ENCODE peak calls at places on chromosomes 1 and 21, in six cellular contexts. D is fibroblast of lung; J is CD8-positive, alpha-beta memory T cell; C is mammary epithelial cell; Z is breast epithelium; U is heart left ventricle. E is an unnamed sample.

GRCh38 chr1:65458730-65459396 is 38.4 kb downstream of the LEPR start:
- DNase-seq in D (no peak), C (peak; percentile 29), J (no peak), Z (no peak), U (no peak), E (no peak)

GRCh38 chr1:8467308-8467707 is 149.4 kb downstream of the SLC45A1 start:
- DNase-seq in U (no peak), Z (no peak), C (no peak), D (no peak), J (no peak), E (no peak)

GRCh38 chr1:183152216-183152615 is 33.8 kb upstream of the LAMC2 start:
- DNase-seq in J (no peak), D (no peak), U (no peak), C (no peak), Z (no peak), E (no peak)

GRCh38 chr21:45071396-45072165 is 2.8 kb upstream of the ADARB1 start:
- DNase-seq in J (no peak), D (no peak), C (no peak), Z (peak; percentile 34), U (no peak), E (no peak)

GRCh38 chr1:240294566-240294965 is 202.9 kb downstream of the FMN2 start:
- DNase-seq in U (no peak), C (no peak), J (no peak), D (no peak), Z (no peak), E (no peak)

GRCh38 chr1:209389258-209389657 is 194.3 kb upstream of the CAMK1G start:
- DNase-seq in C (peak; percentile 98), J (no peak), D (peak; percentile 67), Z (no peak), U (no peak), E (no peak)

GRCh38 chr1:31575373-31576140 is 758 bp upstream of the TINAGL1 start:
- DNase-seq in D (no peak), J (no peak), C (peak; percentile 95), Z (peak; percentile 85), U (no peak), E (peak; percentile 68)

GRCh38 chr1:35589516-35590427 is 16.7 kb downstream of the TFAP2E start:
- DNase-seq in Z (no peak), U (no peak), J (no peak), C (no peak), D (no peak), E (no peak)

GRCh38 chr1:65026235-65026634 is 59.9 kb upstream of the JAK1 start:
- DNase-seq in J (no peak), C (no peak), U (no peak), D (no peak), Z (no peak), E (no peak)

GRCh38 chr1:235823684-235824083 is 43.0 kb downstream of the LYST start:
- DNase-seq in D (no peak), U (no peak), J (no peak), C (no peak), Z (no peak), E (no peak)

GRCh38 chr1:201491896-201492511 is 14.9 kb downstream of the CSRP1 start:
- DNase-seq in D (no peak), C (no peak), Z (no peak), U (peak; percentile 40), J (no peak), E (no peak)
- H3K4me1 ChIP-seq in D (peaks cover 64% of the 10 kb centered on the region), C (peaks cover 77% of the 10 kb centered on the region), Z (peaks cover 32% of the 10 kb centered on the region), U (peaks cover 72% of the 10 kb centered on the region), J (no peaks in the 10 kb centered on the region), E (peaks cover 84% of the 10 kb centered on the region)

DNA sequence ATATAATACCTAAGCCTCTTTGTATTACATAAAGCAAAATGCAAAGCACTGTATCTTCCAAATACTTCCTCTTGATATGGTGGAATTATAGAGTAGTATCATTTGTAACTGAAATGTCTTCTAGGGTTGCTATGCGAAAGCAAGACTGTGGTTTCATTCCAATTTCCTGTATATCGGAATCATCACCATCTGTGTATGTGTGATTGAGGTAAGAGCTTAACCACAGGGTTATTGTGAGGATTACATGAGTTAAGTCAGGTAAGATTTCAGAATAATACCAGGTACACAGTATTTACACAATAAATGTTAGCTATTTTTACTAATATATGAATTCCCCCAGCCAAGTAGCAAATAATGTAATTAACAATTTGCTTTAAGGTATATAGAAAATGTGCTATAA is 24.7 kb downstream of the CD53 start:
- DNase-seq in Z (no peak), D (no peak), U (no peak), C (peak; percentile 19), J (peak; percentile 47), E (no peak)
- H3K36me3 ChIP-seq in Z (no peaks in the 10 kb centered on the region), D (no peaks in the 10 kb centered on the region), U (no peaks in the 10 kb centered on the region), C (no peaks in the 10 kb centered on the region), J (peaks cover 60% of the 10 kb centered on the region), E (no peaks in the 10 kb centered on the region)

GRCh38 chr1:178271471-178271870 is 177.6 kb downstream of the RASAL2 start:
- DNase-seq in D (no peak), Z (no peak), U (no peak), C (no peak), J (no peak), E (no peak)

GRCh38 chr1:178273707-178274410 is 180.0 kb downstream of the RASAL2 start:
- DNase-seq in D (no peak), J (no peak), Z (no peak), C (peak; percentile 57), U (no peak), E (no peak)

GRCh38 chr1:178278135-178278534 is 184.2 kb downstream of the RASAL2 start:
- DNase-seq in C (peak; percentile 79), J (no peak), U (no peak), Z (no peak), D (no peak), E (no peak)

GRCh38 chr1:178275553-178275952 is 181.6 kb downstream of the RASAL2 start:
- DNase-seq in D (no peak), J (no peak), C (no peak), U (no peak), Z (no peak), E (no peak)

DNA sequence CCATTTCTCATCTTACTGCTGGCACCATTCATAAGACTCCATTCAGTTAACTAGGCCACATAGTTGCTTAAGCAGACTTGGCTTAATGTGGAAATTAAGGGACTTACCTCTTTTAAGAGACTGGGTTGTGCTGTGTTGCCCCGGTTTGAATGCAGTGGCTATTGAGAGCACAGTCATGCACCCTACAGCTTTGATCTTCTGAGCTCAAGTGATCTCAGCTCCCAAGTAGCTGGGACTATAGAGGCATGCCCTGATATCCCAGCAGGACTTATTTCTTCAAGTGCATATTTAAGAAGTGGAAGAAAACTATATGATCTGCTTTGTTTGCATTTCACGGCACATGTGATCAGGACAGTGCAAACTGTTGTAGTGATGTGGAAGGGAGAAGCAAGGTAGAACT is 181.2 kb downstream of the RASAL2 start:
- DNase-seq in J (no peak), D (no peak), Z (no peak), U (no peak), C (no peak), E (no peak)
- H3K4me1 ChIP-seq in J (no peaks in the 10 kb centered on the region), D (no peaks in the 10 kb centered on the region), Z (no peaks in the 10 kb centered on the region), U (peaks cover 17% of the 10 kb centered on the region), C (peaks cover 62% of the 10 kb centered on the region), E (no peaks in the 10 kb centered on the region)

DNA sequence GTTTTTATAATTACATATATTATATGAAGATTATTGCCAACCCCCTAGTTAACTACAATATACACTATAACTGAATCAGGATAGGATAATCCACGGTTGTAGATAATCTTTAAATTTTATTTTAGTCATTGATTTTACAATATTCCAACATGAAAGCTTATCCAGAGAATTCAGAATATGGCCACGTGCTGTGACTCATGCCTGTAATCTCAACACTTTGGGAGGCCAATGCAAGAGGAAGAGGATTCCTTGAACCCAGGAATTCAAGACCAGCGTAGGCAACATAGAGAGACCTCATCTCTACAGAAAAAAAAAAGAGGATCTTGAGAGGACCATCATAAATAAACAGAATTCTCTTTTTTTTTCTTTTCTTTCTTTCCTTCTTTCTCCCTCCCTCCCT is 119.6 kb upstream of the CACYBP start:
- DNase-seq in C (no peak), Z (no peak), D (no peak), U (no peak), J (no peak), E (no peak)
- H3K36me3 ChIP-seq in C (no peaks in the 10 kb centered on the region), Z (no peaks in the 10 kb centered on the region), D (no peaks in the 10 kb centered on the region), U (no peaks in the 10 kb centered on the region), J (no peaks in the 10 kb centered on the region), E (no peaks in the 10 kb centered on the region)

GRCh38 chr1:156885904-156886355 is 7.6 kb upstream of the PEAR1 start:
- DNase-seq in Z (no peak), C (no peak), J (no peak), D (no peak), U (no peak), E (no peak)

GRCh38 chr1:156886583-156887302 is 6.8 kb upstream of the PEAR1 start:
- DNase-seq in J (no peak), C (no peak), D (no peak), U (no peak), Z (no peak), E (no peak)

GRCh38 chr1:156889802-156890585 is 3.5 kb upstream of the PEAR1 start:
- DNase-seq in U (peak; percentile 81), Z (peak; percentile 76), C (peak; percentile 42), J (peak; percentile 24), D (peak; percentile 85), E (peak; percentile 77)

GRCh38 chr1:156885314-156885713 is 8.2 kb upstream of the PEAR1 start:
- DNase-seq in Z (no peak), U (no peak), J (no peak), D (no peak), C (no peak), E (no peak)

GRCh38 chr1:156887324-156887723 is 6.2 kb upstream of the PEAR1 start:
- DNase-seq in J (no peak), Z (no peak), C (no peak), D (no peak), U (no peak), E (peak; percentile 21)
- H3K4me1 ChIP-seq in J (peaks cover 5% of the 10 kb centered on the region), Z (no peaks in the 10 kb centered on the region), C (peaks cover 7% of the 10 kb centered on the region), D (no peaks in the 10 kb centered on the region), U (peaks cover 5% of the 10 kb centered on the region), E (peaks cover 13% of the 10 kb centered on the region)

GRCh38 chr1:154258784-154259183 is 13.6 kb upstream of the HAX1 start:
- DNase-seq in D (no peak), J (no peak), C (no peak), U (no peak), Z (no peak), E (no peak)
- H3K36me3 ChIP-seq in D (peaks cover 48% of the 10 kb centered on the region), J (peaks cover 97% of the 10 kb centered on the region), C (peaks cover 73% of the 10 kb centered on the region), U (peaks cover 100% of the 10 kb centered on the region), Z (peaks cover 20% of the 10 kb centered on the region), E (peaks cover 12% of the 10 kb centered on the region)